ENCODE peak calls at places on chromosome X, in six cellular contexts. N is hepatocyte, W is AG09309, Y is thoracic aorta, B is BE2C, Z is SJSA1. S is an unnamed sample.

GRCh38 chrX:57286507-57287251 is at the start of gene FAAH2:
- DNase-seq in N (peak; percentile 87), W (no peak), Y (no peak), B (no peak), Z (no peak), S (no peak)

GRCh38 chrX:40104649-40105015 is 6.9 kb upstream of the BCOR start:
- DNase-seq in N (peak; percentile 82), W (no peak), Y (no peak), B (peak; percentile 35), Z (peak; percentile 73), S (no peak)

GRCh38 chrX:110795645-110796510 is at the start of gene CHRDL1:
- DNase-seq in N (peak; percentile 31), W (no peak), Y (no peak), B (peak; percentile 18), Z (no peak), S (no peak)

GRCh38 chrX:21738145-21738949 is 19.6 kb downstream of the SMPX start:
- DNase-seq in N (peak; percentile 18), W (no peak), Y (no peak), B (no peak), Z (no peak), S (no peak)

GRCh38 chrX:2841511-2841910 is 12.8 kb downstream of the GYG2 start:
- DNase-seq in N (no peak), W (no peak), Y (no peak), B (no peak), Z (peak; percentile 42), S (no peak)

GRCh38 chrX:30488092-30488491 is 89.5 kb downstream of the TASL start:
- DNase-seq in N (peak; percentile 15), W (no peak), Y (no peak), B (no peak), Z (no peak), S (no peak)

GRCh38 chrX:10110984-10111363 is 45.8 kb upstream of the CLCN4 start:
- DNase-seq in N (no peak), W (no peak), Y (no peak), B (no peak), Z (no peak), S (no peak)

GRCh38 chrX:3465017-3465416 is 118.6 kb upstream of the MXRA5 start:
- DNase-seq in N (no peak), W (no peak), Y (no peak), B (no peak), Z (no peak), S (no peak)

GRCh38 chrX:1581132-1581531 is 10.3 kb upstream of the AKAP17A start:
- DNase-seq in N (no peak), W (no peak), Y (no peak), B (peak; percentile 39), Z (peak; percentile 72), S (no peak)

GRCh38 chrX:64394059-64394873 is 986 bp downstream of the MTMR8 start:
- DNase-seq in N (no peak), W (no peak), Y (no peak), B (no peak), Z (no peak), S (no peak)

GRCh38 chrX:125507119-125507518 is 187.4 kb downstream of the TEX13C start:
- DNase-seq in N (no peak), W (no peak), Y (no peak), B (no peak), Z (no peak), S (peak; percentile 41)

GRCh38 chrX:130878350-130879341 is 24.4 kb downstream of the ENOX2 start:
- DNase-seq in N (no peak), W (peak; percentile 75), Y (no peak), B (no peak), Z (peak; percentile 63), S (peak; percentile 81)

GRCh38 chrX:45191820-45192409 is 8.8 kb downstream of the DIPK2B start:
- DNase-seq in N (no peak), W (no peak), Y (no peak), B (no peak), Z (no peak), S (no peak)

GRCh38 chrX:109782994-109783711 is 50.1 kb upstream of the ACSL4 start:
- DNase-seq in N (no peak), W (no peak), Y (no peak), B (no peak), Z (no peak), S (no peak)

GRCh38 chrX:153845842-153846241 is 15.5 kb upstream of the PDZD4 start:
- DNase-seq in N (no peak), W (no peak), Y (no peak), B (no peak), Z (no peak), S (no peak)

GRCh38 chrX:23782455-23782854 is 518 bp upstream of the SAT1 start:
- DNase-seq in N (no peak), W (no peak), Y (no peak), B (no peak), Z (no peak), S (no peak)
- H3K4me3 ChIP-seq in N (no peak overlapping the region), W (no peak overlapping the region), Y (peak overlapping the region; percentile 85), B (peak overlapping the region; percentile 50), Z (peak overlapping the region; percentile 51), S (peak overlapping the region; percentile 20)

GRCh38 chrX:15856580-15856979 is 2.0 kb upstream of the AP1S2 start:
- DNase-seq in N (no peak), W (no peak), Y (no peak), B (no peak), Z (no peak), S (no peak)
- H3K4me3 ChIP-seq in N (no peak overlapping the region), W (no peak overlapping the region), Y (no peak overlapping the region), B (no peak overlapping the region), Z (no peak overlapping the region), S (no peak overlapping the region)

GRCh38 chrX:73068467-73069364 is 10.6 kb downstream of the PABPC1L2A start:
- DNase-seq in N (no peak), W (no peak), Y (no peak), B (no peak), Z (no peak), S (no peak)

GRCh38 chrX:73069365-73070035 is 9.8 kb downstream of the PABPC1L2A start:
- DNase-seq in N (no peak), W (no peak), Y (no peak), B (no peak), Z (no peak), S (no peak)
- H3K4me3 ChIP-seq in N (no peak overlapping the region), W (no peak overlapping the region), Y (no peak overlapping the region), B (no peak overlapping the region), Z (no peak overlapping the region), S (no peak overlapping the region)

GRCh38 chrX:6382284-6382683 is 152.6 kb downstream of the VCX3A start:
- DNase-seq in N (peak; percentile 9), W (no peak), Y (no peak), B (no peak), Z (no peak), S (no peak)
- H3K4me3 ChIP-seq in N (no peak overlapping the region), W (no peak overlapping the region), Y (no peak overlapping the region), B (no peak overlapping the region), Z (no peak overlapping the region), S (no peak overlapping the region)

S was measured in skeletal muscle cell.